ENCODE peak calls at places on chromosome 20, in seven cellular contexts. E, D, L, C, A, G and W are unnamed samples.

GRCh38 chr20:6026051-6026450 is 27.8 kb downstream of the LRRN4 start:
- DNase-seq in E (no peak), D (no peak), L (peak), C (no peak), A (peak), G (no peak), W (no peak)

GRCh38 chr20:35806075-35806474 is 34.3 kb downstream of the PHF20 start:
- DNase-seq in E (no peak), D (no peak), L (no peak), C (no peak), A (no peak), G (peak), W (no peak)

GRCh38 chr20:59232618-59233017 is 67.8 kb upstream of the EDN3 start:
- DNase-seq in E (no peak), D (no peak), L (no peak), C (no peak), A (peak), G (peak), W (no peak)

GRCh38 chr20:59735917-59736316 is 131.6 kb downstream of the PHACTR3 start:
- DNase-seq in E (no peak), D (no peak), L (no peak), C (no peak), A (no peak), G (no peak), W (no peak)

GRCh38 chr20:3262566-3262965 is 23.6 kb upstream of the SLC4A11 start:
- DNase-seq in E (no peak), D (no peak), L (peak), C (no peak), A (peak), G (peak), W (no peak)

GRCh38 chr20:62830821-62831220 is 14.0 kb downstream of the COL9A3 start:
- DNase-seq in E (no peak), D (no peak), L (no peak), C (no peak), A (no peak), G (no peak), W (no peak)

GRCh38 chr20:8601542-8601912 is 467.4 kb upstream of the PLCB4 start:
- DNase-seq in E (no peak), D (no peak), L (no peak), C (no peak), A (no peak), G (no peak), W (no peak)

GRCh38 chr20:48784273-48784641 is 43.5 kb downstream of the PREX1 start:
- DNase-seq in E (no peak), D (no peak), L (no peak), C (no peak), A (no peak), G (no peak), W (no peak)

GRCh38 chr20:46127396-46128010 is 9.4 kb downstream of the CD40 start:
- DNase-seq in E (no peak), D (no peak), L (no peak), C (peak), A (no peak), G (peak), W (no peak)

GRCh38 chr20:1489328-1489727 is 1.9 kb downstream of the SIRPB2 start:
- DNase-seq in E (no peak), D (no peak), L (no peak), C (no peak), A (no peak), G (no peak), W (no peak)

GRCh38 chr20:38728911-38729642 is 4.8 kb downstream of the SLC32A1 start:
- DNase-seq in E (no peak), D (peak), L (no peak), C (peak), A (no peak), G (no peak), W (peak)

GRCh38 chr20:57959589-57959988 is 249.8 kb upstream of the PMEPA1 start:
- DNase-seq in E (no peak), D (no peak), L (no peak), C (no peak), A (no peak), G (no peak), W (no peak)

GRCh38 chr20:59785118-59785959 is 148.1 kb downstream of the SYCP2 start:
- DNase-seq in E (no peak), D (no peak), L (no peak), C (peak), A (no peak), G (no peak), W (no peak)

GRCh38 chr20:58719258-58719657 is 26.7 kb downstream of the NPEPL1 start:
- DNase-seq in E (no peak), D (peak), L (no peak), C (peak), A (no peak), G (no peak), W (no peak)

GRCh38 chr20:20864346-20865096 is 152.1 kb upstream of the RALGAPA2 start:
- DNase-seq in E (peak), D (no peak), L (no peak), C (no peak), A (no peak), G (no peak), W (peak)

GRCh38 chr20:43946659-43947315 is 32.1 kb downstream of the TOX2 start:
- DNase-seq in E (no peak), D (no peak), L (no peak), C (no peak), A (no peak), G (no peak), W (no peak)

GRCh38 chr20:43945391-43946205 is 30.9 kb downstream of the TOX2 start:
- DNase-seq in E (no peak), D (no peak), L (no peak), C (no peak), A (no peak), G (no peak), W (no peak)

GRCh38 chr20:43947316-43947710 is 32.7 kb downstream of the TOX2 start:
- DNase-seq in E (no peak), D (no peak), L (peak), C (no peak), A (no peak), G (no peak), W (no peak)

GRCh38 chr20:43944653-43945235 is 30.1 kb downstream of the TOX2 start:
- DNase-seq in E (no peak), D (no peak), L (no peak), C (no peak), A (no peak), G (no peak), W (no peak)

DNA sequence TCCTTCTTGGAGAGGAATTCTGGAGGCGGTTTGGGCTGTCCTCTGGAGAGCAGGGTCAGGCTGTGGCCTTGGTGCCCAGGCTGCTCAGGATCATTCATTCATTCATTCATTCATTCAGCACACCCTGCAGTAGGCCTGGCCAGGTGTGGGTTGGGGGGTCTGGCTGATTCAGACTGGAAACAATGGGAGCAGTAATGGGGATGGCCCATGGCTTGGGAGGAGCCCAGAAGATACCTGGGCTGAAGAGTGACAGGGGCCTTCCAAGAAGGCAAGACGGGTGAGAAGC is 31.5 kb downstream of the TOX2 start:
- DNase-seq in E (no peak), D (no peak), L (no peak), C (no peak), A (no peak), G (no peak), W (no peak)
- H3K4me2 ChIP-seq in E (no peak), D (no peak), L (no peak), C (no peak), A (no peak), G (no peak), W (no peak)

GRCh38 chr20:56417911-56418310 is 5.9 kb downstream of the CASS4 start:
- DNase-seq in E (no peak), D (no peak), L (no peak), C (no peak), A (peak), G (no peak), W (no peak)

GRCh38 chr20:56420028-56420427 is 8.0 kb downstream of the CASS4 start:
- DNase-seq in E (no peak), D (no peak), L (no peak), C (no peak), A (no peak), G (no peak), W (no peak)

GRCh38 chr20:56420940-56421688 is 9.1 kb downstream of the CASS4 start:
- DNase-seq in E (no peak), D (no peak), L (no peak), C (no peak), A (no peak), G (no peak), W (no peak)

GRCh38 chr20:56417402-56417801 is 5.3 kb downstream of the CASS4 start:
- DNase-seq in E (no peak), D (no peak), L (no peak), C (no peak), A (no peak), G (no peak), W (no peak)

GRCh38 chr20:56418385-56418861 is 6.4 kb downstream of the CASS4 start:
- DNase-seq in E (no peak), D (no peak), L (peak), C (no peak), A (no peak), G (no peak), W (no peak)
- H2BK5ac ChIP-seq in E (no peak), D (no peak), L (no peak), C (no peak), A (peak), G (no peak), W (no peak)

DNA sequence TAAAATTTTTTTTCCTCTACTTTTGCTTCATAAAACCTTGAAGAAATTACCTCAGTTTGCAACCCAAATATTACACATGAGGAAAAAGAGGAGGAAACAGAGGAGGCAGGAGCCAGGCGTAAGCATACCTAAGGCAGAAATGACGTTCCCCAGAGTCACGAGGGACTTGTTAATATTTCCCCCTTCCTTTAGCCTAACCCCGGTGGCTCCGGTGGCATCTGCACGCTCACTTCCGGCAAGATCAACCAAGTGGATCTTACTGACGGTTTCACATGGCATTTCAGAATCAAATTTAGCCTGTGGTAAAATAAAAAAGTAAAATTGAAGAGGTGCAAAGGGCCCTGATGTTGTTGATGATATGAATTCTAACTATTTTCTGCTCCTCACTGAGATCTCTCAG is 67.4 kb downstream of the KIF16B start:
- DNase-seq in E (no peak), D (no peak), L (no peak), C (no peak), A (no peak), G (no peak), W (no peak)
- H3K4me2 ChIP-seq in E (no peak), D (no peak), L (no peak), C (no peak), A (no peak), G (no peak), W (no peak)

GRCh38 chr20:17616480-17617211 is 46.8 kb downstream of the DSTN start:
- DNase-seq in E (no peak), D (no peak), L (no peak), C (peak), A (no peak), G (no peak), W (no peak)
- H2BK5ac ChIP-seq in E (no peak), D (no peak), L (no peak), C (no peak), A (no peak), G (no peak), W (no peak)